ENCODE peak calls at places on chromosomes 4 and X, in eight cellular contexts. U is activated CD8-positive, alpha-beta T cell treated with anti-CD3 and anti-CD28 coated beads for 36 hours; E is GM06990; O is choroid plexus epithelial cell; Z is mesothelial cell of epicardium; L is heart left ventricle; W is kidney epithelial cell; C is cardiac fibroblast. F is an unnamed sample.
A peak's percentile ranks its signal among the peaks of the same experiment; 100 is the strongest.

GRCh38 chrX:132488819-132489255 is at the start of gene MBNL3:
- DNase-seq in U (peak; percentile 69), Z (peak; percentile 43), E (peak; percentile 81), W (no peak), C (peak; percentile 52), L (peak; percentile 49), O (peak; percentile 34), F (no peak)

GRCh38 chrX:12949205-12949926 is 25.5 kb upstream of the TMSB4X start:
- DNase-seq in W (no peak), O (peak; percentile 56), U (no peak), Z (no peak), E (no peak), C (peak; percentile 56), L (no peak), F (no peak)

GRCh38 chr4:147782087-147782781 is 50.3 kb downstream of the ARHGAP10 start:
- DNase-seq in E (no peak), U (no peak), Z (no peak), W (no peak), L (no peak), O (peak; percentile 84), C (peak; percentile 47), F (no peak)

GRCh38 chrX:77788050-77788449 is 2.0 kb upstream of the ATRX start:
- DNase-seq in Z (no peak), U (peak; percentile 22), W (no peak), E (no peak), O (peak; percentile 53), L (no peak), C (peak; percentile 51), F (no peak)

GRCh38 chrX:11478971-11479370 is 185.8 kb downstream of the AMELX start:
- DNase-seq in W (no peak), C (no peak), E (no peak), U (no peak), L (no peak), O (no peak), Z (no peak), F (no peak)

GRCh38 chr4:23959401-23960148 is 69.7 kb upstream of the PPARGC1A start:
- DNase-seq in C (no peak), E (no peak), O (no peak), U (no peak), Z (no peak), L (no peak), W (no peak), F (no peak)

GRCh38 chrX:39957816-39958561 is 139.8 kb downstream of the BCOR start:
- DNase-seq in O (no peak), Z (no peak), U (no peak), W (no peak), E (no peak), C (peak; percentile 68), L (peak; percentile 52), F (no peak)

GRCh38 chr4:49032440-49033161 is 46.5 kb downstream of the CWH43 start:
- DNase-seq in C (peak; percentile 50), L (no peak), W (no peak), Z (no peak), E (no peak), O (peak; percentile 32), U (peak; percentile 28), F (no peak)

GRCh38 chrX:9940397-9940796 is 26.8 kb upstream of the CLDN34 start:
- DNase-seq in C (peak; percentile 54), U (no peak), E (no peak), O (peak; percentile 78), Z (no peak), L (no peak), W (peak; percentile 84), F (no peak)

GRCh38 chr4:138870739-138871633 is 144.6 kb upstream of the NOCT start:
- DNase-seq in L (peak; percentile 31), E (no peak), W (no peak), Z (peak; percentile 37), C (peak; percentile 80), U (peak; percentile 63), O (peak; percentile 85), F (peak; percentile 35)

GRCh38 chr4:169283114-169283509 is 12.4 kb upstream of the SH3RF1 start:
- DNase-seq in L (no peak), W (peak; percentile 39), U (no peak), E (no peak), C (peak; percentile 86), O (peak; percentile 75), Z (no peak), F (no peak)

GRCh38 chrX:72071213-72071612 is 60.5 kb downstream of the RTL5 start:
- DNase-seq in C (no peak), U (no peak), O (no peak), W (no peak), Z (no peak), E (no peak), L (no peak), F (no peak)

GRCh38 chr4:61079976-61080375 is 120.2 kb upstream of the ADGRL3 start:
- DNase-seq in Z (no peak), O (no peak), L (no peak), U (no peak), C (peak; percentile 37), W (no peak), E (no peak), F (no peak)

GRCh38 chr4:66331761-66332160 is 661.5 kb upstream of the EPHA5 start:
- DNase-seq in E (no peak), Z (no peak), C (peak; percentile 19), W (no peak), L (no peak), U (no peak), O (peak; percentile 2), F (no peak)

GRCh38 chr4:186258216-186258811 is 7.7 kb upstream of the F11 start:
- DNase-seq in O (no peak), E (no peak), L (no peak), W (no peak), Z (no peak), U (no peak), C (no peak), F (no peak)

GRCh38 chr4:115841873-115842272 is 728.5 kb upstream of the NDST4 start:
- DNase-seq in C (no peak), W (no peak), E (no peak), Z (no peak), O (no peak), U (no peak), L (no peak), F (no peak)

GRCh38 chr4:105158837-105159236 is 12.2 kb downstream of the TET2 start:
- DNase-seq in L (peak; percentile 48), U (no peak), C (peak; percentile 50), W (no peak), Z (no peak), E (no peak), O (peak; percentile 67), F (no peak)

GRCh38 chr4:99655315-99656081 is 2.1 kb downstream of the C4orf54 start:
- DNase-seq in U (no peak), W (peak; percentile 39), C (peak; percentile 27), E (no peak), L (peak; percentile 68), Z (no peak), O (peak; percentile 31), F (no peak)

GRCh38 chr4:33625762-33626161 is 2618.6 kb downstream of the ARAP2 start:
- DNase-seq in U (no peak), W (no peak), Z (no peak), E (no peak), C (no peak), L (no peak), O (peak; percentile 5), F (no peak)

GRCh38 chr4:33628296-33628695 is 2616.0 kb downstream of the ARAP2 start:
- DNase-seq in O (peak; percentile 2), Z (no peak), U (no peak), E (no peak), W (no peak), L (no peak), C (no peak), F (no peak)

GRCh38 chr4:33626242-33626641 is 2618.1 kb downstream of the ARAP2 start:
- DNase-seq in O (no peak), Z (no peak), W (no peak), L (no peak), U (no peak), E (no peak), C (no peak), F (no peak)
- TF ChIP-seq CTCF in O (no peak), Z (no peak), W (no peak), L (no peak), U (no peak), E (no peak), C (no peak), F (no peak)

DNA sequence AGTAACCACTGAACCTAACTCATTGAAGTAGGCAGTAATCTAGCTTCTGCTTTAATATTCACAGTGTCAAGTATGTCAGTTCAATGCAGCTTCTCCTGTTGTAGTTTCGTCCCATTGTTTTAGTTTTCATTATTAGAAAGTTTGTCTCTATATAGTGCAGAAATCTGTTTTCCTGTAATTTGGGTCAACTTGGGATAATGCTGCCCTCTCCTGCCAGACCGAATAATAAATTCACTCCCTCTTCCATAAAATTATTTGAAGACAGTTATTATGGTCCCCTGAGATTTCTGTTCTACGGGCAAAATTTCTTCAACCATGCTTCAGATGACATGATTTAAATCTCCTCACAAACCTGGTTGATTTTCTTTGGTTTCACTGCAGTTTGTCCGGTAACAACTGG is 4.6 kb upstream of the LUZP4 start:
- DNase-seq in U (no peak), E (no peak), O (peak; percentile 15), C (peak; percentile 1), Z (no peak), W (no peak), L (no peak), F (no peak)
- TF ChIP-seq CTCF in U (no peak), E (no peak), O (peak; percentile 18), C (no peak), Z (no peak), W (no peak), L (no peak), F (no peak)

DNA sequence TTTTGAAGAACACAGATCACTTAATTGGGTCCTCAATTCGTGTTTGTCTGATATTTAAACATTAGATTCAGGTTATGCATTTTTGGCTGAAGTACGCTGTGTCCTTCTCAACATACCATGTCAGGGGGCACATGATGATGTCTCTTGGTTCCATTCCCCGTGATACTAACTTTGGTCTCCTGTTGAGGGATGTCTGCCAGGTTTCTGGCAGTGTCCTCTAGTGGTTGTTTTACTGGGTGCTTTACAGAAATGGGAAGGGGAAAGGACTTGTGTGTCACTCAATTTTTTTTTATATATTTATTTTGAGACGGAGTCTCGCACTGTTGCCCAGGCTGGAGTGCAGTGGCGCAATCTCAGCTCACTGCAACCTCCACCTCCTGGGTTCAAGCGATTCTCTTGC is 58.2 kb downstream of the WWC2 start:
- DNase-seq in C (no peak), L (no peak), Z (no peak), O (no peak), W (no peak), U (no peak), E (no peak), F (no peak)
- TF ChIP-seq CTCF in C (peak; percentile 11), L (no peak), Z (no peak), O (peak; percentile 26), W (no peak), U (no peak), E (no peak), F (no peak)

DNA sequence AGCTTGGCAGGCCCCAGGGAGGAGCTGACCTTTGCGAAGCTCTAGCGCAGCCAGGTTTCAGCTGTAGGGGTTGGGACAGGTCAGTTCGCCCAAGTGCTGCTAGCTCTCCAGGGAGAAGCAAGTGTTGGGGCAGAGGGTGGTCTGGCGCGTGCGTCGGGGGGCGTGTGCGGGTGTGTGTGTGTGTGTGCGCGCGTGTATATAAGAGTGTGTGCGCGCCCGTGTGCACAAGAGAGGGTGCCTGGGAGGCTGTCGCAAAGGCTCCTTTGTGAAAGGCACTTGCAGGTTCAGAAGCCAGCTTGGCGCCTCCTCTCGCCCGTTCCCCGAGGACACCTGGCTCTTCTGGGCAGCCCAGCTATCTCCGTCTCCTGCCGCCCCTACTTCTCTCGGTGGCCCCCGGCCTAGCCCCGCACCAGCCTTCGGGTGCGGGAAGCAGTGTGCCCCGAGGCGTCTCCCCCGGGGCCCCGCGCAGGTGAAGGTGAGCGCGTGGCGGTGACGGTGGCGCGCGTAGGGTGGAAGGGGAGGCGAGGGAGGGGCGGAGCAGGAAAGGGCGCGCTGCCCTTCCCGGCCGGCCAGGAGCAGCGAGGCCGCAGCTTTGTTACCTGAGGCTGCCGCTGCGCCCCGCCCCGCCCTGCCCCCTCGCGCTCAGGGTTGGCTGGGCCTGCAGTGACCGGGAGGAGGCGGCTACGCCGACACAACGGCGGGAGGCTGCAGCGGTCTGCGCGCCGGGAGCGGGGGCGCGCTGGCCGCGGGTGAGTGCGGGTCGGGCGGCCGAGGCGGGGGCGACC is at the start of gene FHDC1:
- DNase-seq in L (no peak), C (no peak), W (no peak), U (peak; percentile 28), O (no peak), Z (no peak), E (peak; percentile 43), F (no peak)
- TF ChIP-seq CTCF in L (no peak), C (no peak), W (no peak), U (no peak), O (no peak), Z (no peak), E (no peak), F (no peak)